ENCODE peak calls at places on chromosome 20, in seven cellular contexts. S is left ventricle myocardium inferior; J is CD8-positive, alpha-beta T cell; W is mucosa of descending colon; F is GM06990; C is bronchial epithelial cell; P is heart right ventricle. G is an unnamed sample. For H3K36me3, the result is how much of the 10 kb centered on the place peaks cover.

GRCh38 chr20:5670137-5670536 is 80.1 kb upstream of the SHLD1 start:
- DNase-seq in C (no peak), S (no peak), W (no peak), F (no peak), P (no peak), J (no peak), G (no peak)

GRCh38 chr20:9889270-9889981 is 50.5 kb upstream of the PAK5 start:
- DNase-seq in P (no peak), C (no peak), J (no peak), W (no peak), F (peak), S (no peak), G (no peak)

GRCh38 chr20:7147220-7147601 is 379.7 kb downstream of the BMP2 start:
- DNase-seq in S (no peak), C (peak), J (no peak), F (no peak), W (no peak), P (no peak), G (no peak)

GRCh38 chr20:20003088-20003954 is 13.8 kb upstream of the NAA20 start:
- DNase-seq in S (no peak), F (peak), J (no peak), P (no peak), C (no peak), W (no peak), G (peak)

GRCh38 chr20:62617711-62618483 is 24.4 kb upstream of the SLCO4A1 start:
- DNase-seq in P (peak), C (peak), F (peak), S (peak), W (no peak), J (peak), G (no peak)

GRCh38 chr20:19412254-19412653 is 199.8 kb downstream of the SLC24A3 start:
- DNase-seq in P (no peak), S (no peak), C (no peak), W (no peak), F (no peak), J (no peak), G (no peak)

GRCh38 chr20:48725589-48725991 is 102.2 kb downstream of the PREX1 start:
- DNase-seq in P (no peak), S (no peak), C (no peak), F (no peak), W (no peak), J (no peak), G (peak)

GRCh38 chr20:33910056-33910455 is 83.7 kb upstream of the RALY start:
- DNase-seq in C (no peak), J (no peak), S (no peak), F (no peak), P (no peak), W (no peak), G (no peak)

GRCh38 chr20:64037498-64038213 is 1.7 kb downstream of the C20orf204 start:
- DNase-seq in P (no peak), J (no peak), S (no peak), C (no peak), W (no peak), F (no peak), G (no peak)

GRCh38 chr20:48384147-48384818 is 443.5 kb downstream of the PREX1 start:
- DNase-seq in S (no peak), J (no peak), W (peak), P (no peak), C (no peak), F (peak), G (no peak)

GRCh38 chr20:5567644-5568043 is 182.6 kb upstream of the SHLD1 start:
- DNase-seq in J (no peak), W (no peak), F (no peak), C (no peak), S (no peak), P (no peak), G (no peak)

GRCh38 chr20:8242066-8242465 is 110.0 kb downstream of the PLCB1 start:
- DNase-seq in F (no peak), W (no peak), J (no peak), S (no peak), C (no peak), P (no peak), G (no peak)

GRCh38 chr20:31593221-31594001 is 11.7 kb upstream of the ID1 start:
- DNase-seq in C (peak), W (peak), P (no peak), F (no peak), J (no peak), S (no peak), G (no peak)

GRCh38 chr20:5526516-5526915 is 209.8 kb upstream of the PROKR2 start:
- DNase-seq in S (no peak), W (no peak), F (no peak), P (no peak), C (peak), J (no peak), G (no peak)

GRCh38 chr20:59813126-59813947 is 120.1 kb downstream of the SYCP2 start:
- DNase-seq in P (no peak), S (no peak), C (no peak), J (no peak), W (no peak), F (no peak), G (no peak)

GRCh38 chr20:59809630-59810375 is 123.6 kb downstream of the SYCP2 start:
- DNase-seq in W (no peak), S (no peak), P (no peak), F (no peak), J (no peak), C (no peak), G (no peak)

GRCh38 chr20:59812286-59813125 is 120.9 kb downstream of the SYCP2 start:
- DNase-seq in C (no peak), J (no peak), F (no peak), S (no peak), P (no peak), W (no peak), G (no peak)

GRCh38 chr20:59810376-59811187 is 122.9 kb downstream of the SYCP2 start:
- DNase-seq in J (no peak), C (no peak), F (no peak), W (no peak), P (no peak), S (no peak), G (no peak)

GRCh38 chr20:59811681-59812171 is 121.7 kb downstream of the SYCP2 start:
- DNase-seq in J (no peak), F (no peak), S (no peak), C (no peak), P (no peak), W (no peak), G (no peak)
- H3K36me3 ChIP-seq in J (under half), F (under half), S (under half), C (under half), P (under half), W (under half), G (under half)

DNA sequence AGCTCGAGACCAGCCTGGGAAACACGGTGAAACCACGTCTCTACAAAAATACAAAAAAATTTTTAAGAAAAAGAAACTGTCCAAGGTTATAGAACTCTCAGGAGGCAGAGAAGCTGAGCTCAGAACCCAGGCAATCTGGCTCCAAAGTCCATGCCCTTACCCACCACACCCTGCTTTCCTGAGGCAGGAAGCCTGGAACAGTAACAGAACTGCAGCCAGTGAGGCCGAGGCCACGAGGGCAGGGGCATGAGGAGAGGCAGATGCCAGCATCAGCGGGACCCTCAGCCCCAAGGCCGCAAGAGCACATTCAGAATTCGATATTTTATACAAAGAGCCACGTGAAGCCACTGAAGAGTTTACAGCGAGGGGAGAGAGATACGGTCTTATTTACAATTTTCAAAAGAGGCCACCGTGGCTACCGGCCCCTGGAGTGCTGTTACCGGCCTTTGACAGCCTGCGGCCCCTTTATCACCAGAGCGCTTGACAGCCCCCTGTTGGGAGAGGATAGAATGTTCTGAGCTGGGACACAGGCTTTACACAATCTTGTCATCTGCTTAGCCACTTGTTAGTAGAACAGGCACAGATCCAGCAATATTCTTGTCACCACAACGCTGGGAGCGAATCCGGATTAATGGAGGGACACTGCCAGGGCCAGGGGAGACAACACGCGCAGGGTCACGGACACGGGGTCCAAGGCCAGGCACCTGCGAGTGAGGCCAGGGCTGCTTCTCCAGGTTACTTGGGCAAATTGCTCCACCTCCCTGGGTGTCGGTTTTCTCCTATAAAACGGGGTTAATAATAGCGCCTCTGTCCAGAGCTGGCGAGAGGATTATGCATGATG is 5.6 kb downstream of the SPATA2 start:
- DNase-seq in J (no peak), S (no peak), W (peak), C (no peak), P (peak), F (no peak), G (no peak)
- TF ChIP-seq CTCF in J (no peak), S (peak), W (no peak), C (no peak), P (peak), F (peak), G (peak)

GRCh38 chr20:46914789-46915359 is 20.2 kb downstream of the EYA2 start:
- DNase-seq in W (no peak), P (no peak), C (no peak), J (no peak), F (no peak), S (no peak), G (no peak)
- H3K4me3 ChIP-seq in W (no peak), P (no peak), C (no peak), J (no peak), F (no peak), S (no peak), G (no peak)

DNA sequence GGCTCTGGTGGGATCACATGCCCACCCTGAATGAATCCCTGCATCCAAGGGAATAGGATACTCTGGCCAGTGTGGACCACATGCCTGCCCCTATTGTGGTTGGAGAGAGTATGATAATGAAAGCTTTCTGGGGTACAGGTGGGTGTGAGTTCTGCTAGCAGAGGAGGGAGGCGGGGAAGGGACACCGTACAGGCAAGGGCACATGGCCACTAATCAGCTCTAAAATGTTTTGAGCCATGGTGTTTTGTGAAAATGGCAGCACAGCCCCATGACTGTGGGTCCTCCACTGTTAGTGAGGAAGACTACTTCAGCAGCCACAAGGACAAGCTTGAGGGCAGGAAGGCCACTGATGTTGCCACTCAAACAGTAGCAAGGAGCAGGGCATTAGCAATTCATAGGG is 11.9 kb upstream of the DHX35 start:
- DNase-seq in C (no peak), W (no peak), S (no peak), J (no peak), P (no peak), F (no peak), G (no peak)
- H3K36me3 ChIP-seq in C (under half), W (under half), S (under half), J (under half), P (under half), F (under half), G (under half)

GRCh38 chr20:57270204-57270937 is 3.9 kb upstream of the BMP7 start:
- DNase-seq in P (no peak), F (no peak), J (no peak), C (no peak), W (no peak), S (no peak), G (no peak)
- TF ChIP-seq CTCF in P (no peak), F (no peak), J (no peak), C (no peak), W (no peak), S (no peak), G (no peak)

GRCh38 chr20:53578492-53579222 is 15.0 kb downstream of the ZNF217 start:
- DNase-seq in W (no peak), F (no peak), C (peak), J (peak), S (no peak), P (no peak), G (peak)
- H3K4me3 ChIP-seq in W (no peak), F (peak), C (no peak), J (peak), S (peak), P (peak), G (no peak)

DNA sequence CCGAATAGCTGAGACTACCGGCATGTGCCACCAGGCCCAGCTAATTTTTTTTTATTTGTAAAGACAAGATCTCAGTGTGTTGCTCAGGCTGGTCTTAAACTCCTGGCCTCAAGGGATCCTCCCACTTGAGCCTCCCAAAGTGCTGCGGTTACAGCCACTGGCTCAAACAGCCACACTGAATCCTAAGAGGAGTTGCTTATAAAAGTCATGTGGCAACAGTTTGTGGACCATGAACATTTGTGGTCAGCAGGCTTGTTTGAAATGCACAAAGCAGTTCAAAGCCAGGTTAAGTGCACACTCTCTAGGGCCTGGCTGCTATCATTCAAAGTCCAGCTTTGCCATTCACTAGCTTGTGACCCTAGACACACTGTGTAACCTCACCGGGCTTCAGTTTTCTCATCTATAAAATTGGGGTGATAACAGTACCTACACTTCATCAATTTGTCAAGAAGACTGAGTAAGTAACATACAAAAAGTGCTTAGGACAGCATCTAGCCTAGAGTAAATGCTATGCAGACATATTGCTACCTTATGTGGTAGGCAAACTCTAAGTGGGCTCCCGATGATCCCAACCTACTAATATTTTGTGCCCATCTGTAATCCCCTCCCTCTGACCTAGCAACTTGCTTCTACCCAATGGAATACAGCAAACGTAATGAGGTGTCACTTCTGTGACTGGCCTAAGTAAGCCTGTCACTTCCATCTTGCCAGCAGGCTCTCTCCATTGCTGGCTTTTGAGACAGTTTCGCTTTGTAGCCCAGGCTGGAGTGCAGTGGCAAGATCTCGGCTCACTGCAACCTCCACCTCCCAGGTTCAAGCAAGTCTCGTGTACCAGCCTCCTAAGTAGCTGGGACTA is 122.9 kb downstream of the ZMYND8 start:
- DNase-seq in C (no peak), F (no peak), W (no peak), P (no peak), S (no peak), J (no peak), G (no peak)
- H3K36me3 ChIP-seq in C (under half), F (under half), W (under half), P (half or more), S (half or more), J (under half), G (under half)

GRCh38 chr20:15236812-15237211 is 899.4 kb upstream of the FLRT3 start:
- DNase-seq in P (no peak), C (peak), W (peak), S (no peak), J (no peak), F (peak), G (peak)
- TF ChIP-seq CTCF in P (no peak), C (peak), W (peak), S (peak), J (no peak), F (peak), G (peak)

GRCh38 chr20:57474816-57475215 is 50.1 kb downstream of the CTCFL start:
- DNase-seq in C (no peak), P (no peak), J (no peak), F (no peak), W (no peak), S (no peak), G (no peak)
- H3K4me3 ChIP-seq in C (no peak), P (no peak), J (no peak), F (no peak), W (no peak), S (no peak), G (no peak)

G was measured in brain microvascular endothelial cell.